ENCODE peak calls at places on chromosomes 16 and 17, in eight cellular contexts. E is brain microvascular endothelial cell, O is AG04450, V is fibroblast of the aortic adventitia, H is dorsolateral prefrontal cortex, B is heart right ventricle, G is cardiac muscle cell, P is IMR-90. D is an unnamed sample.
A peak's percentile ranks its signal among the peaks of the same experiment; 100 is the strongest.

GRCh38 chr17:1779571-1780074 is 17.8 kb downstream of the SERPINF1 start:
- DNase-seq in E (peak; percentile 94), O (peak; percentile 90), V (peak; percentile 98), H (no peak), B (peak; percentile 58), G (peak; percentile 99), P (peak; percentile 95), D (peak; percentile 92)

GRCh38 chr16:87487361-87487924 is 5.4 kb downstream of the ZCCHC14 start:
- DNase-seq in E (no peak), O (no peak), V (no peak), H (peak; percentile 51), B (peak; percentile 48), G (peak; percentile 27), P (no peak), D (no peak)

GRCh38 chr16:85781685-85782370 is 17.5 kb downstream of the EMC8 start:
- DNase-seq in E (no peak), O (no peak), V (peak; percentile 80), H (peak; percentile 76), B (peak; percentile 66), G (peak; percentile 29), P (peak; percentile 66), D (peak; percentile 74)

GRCh38 chr16:78005881-78006280 is 16.5 kb upstream of the CLEC3A start:
- DNase-seq in E (no peak), O (no peak), V (no peak), H (no peak), B (no peak), G (no peak), P (no peak), D (no peak)

GRCh38 chr17:75487351-75488070 is 27.8 kb downstream of the CASKIN2 start:
- DNase-seq in E (peak; percentile 12), O (no peak), V (no peak), H (no peak), B (peak; percentile 36), G (peak; percentile 52), P (no peak), D (no peak)

GRCh38 chr16:77869997-77870813 is 81.8 kb downstream of the VAT1L start:
- DNase-seq in E (no peak), O (no peak), V (peak; percentile 63), H (no peak), B (peak; percentile 36), G (peak; percentile 52), P (no peak), D (peak; percentile 36)

GRCh38 chr17:3660311-3660891 is 8.0 kb downstream of the TAX1BP3 start:
- DNase-seq in E (no peak), O (no peak), V (no peak), H (no peak), B (peak; percentile 51), G (no peak), P (no peak), D (no peak)

GRCh38 chr17:76736349-76737081 is 616 bp downstream of the SRSF2 start:
- DNase-seq in E (peak; percentile 57), O (no peak), V (peak; percentile 63), H (peak; percentile 74), B (peak; percentile 83), G (peak; percentile 80), P (peak; percentile 60), D (no peak)

GRCh38 chr16:57797526-57798266 is 4.6 kb downstream of the KIFC3 start:
- DNase-seq in E (no peak), O (no peak), V (no peak), H (no peak), B (peak; percentile 40), G (no peak), P (no peak), D (no peak)

GRCh38 chr17:77304051-77304745 is 163.4 kb downstream of the SEC14L1 start:
- DNase-seq in E (no peak), O (no peak), V (no peak), H (no peak), B (no peak), G (no peak), P (no peak), D (no peak)

GRCh38 chr17:27565874-27566672 is 64.9 kb upstream of the LGALS9 start:
- DNase-seq in E (peak; percentile 82), O (no peak), V (no peak), H (no peak), B (no peak), G (no peak), P (peak; percentile 84), D (peak; percentile 69)

GRCh38 chr16:17358846-17359245 is 111.9 kb downstream of the XYLT1 start:
- DNase-seq in E (no peak), O (no peak), V (peak; percentile 40), H (no peak), B (no peak), G (no peak), P (no peak), D (peak; percentile 92)

GRCh38 chr17:7258731-7259554 is 3.3 kb downstream of the CLDN7 start:
- DNase-seq in E (no peak), O (no peak), V (peak; percentile 45), H (no peak), B (no peak), G (peak; percentile 63), P (peak; percentile 27), D (no peak)

GRCh38 chr17:71966459-71967313 is 154.1 kb upstream of the SOX9 start:
- DNase-seq in E (no peak), O (no peak), V (no peak), H (peak; percentile 5), B (no peak), G (no peak), P (no peak), D (peak; percentile 21)

GRCh38 chr17:72591500-72592241 is 470.9 kb downstream of the SOX9 start:
- DNase-seq in E (no peak), O (no peak), V (peak; percentile 29), H (peak; percentile 39), B (peak; percentile 14), G (peak; percentile 31), P (no peak), D (peak; percentile 37)

GRCh38 chr16:70151941-70152509 is 21.6 kb upstream of the CLEC18C start:
- DNase-seq in E (no peak), O (no peak), V (no peak), H (no peak), B (no peak), G (no peak), P (no peak), D (no peak)

GRCh38 chr16:6690741-6691140 is 641.9 kb upstream of the RBFOX1 start:
- DNase-seq in E (no peak), O (no peak), V (no peak), H (no peak), B (no peak), G (no peak), P (no peak), D (no peak)

GRCh38 chr17:49687878-49688491 is 10.1 kb upstream of the SPOP start:
- DNase-seq in E (peak; percentile 46), O (no peak), V (peak; percentile 42), H (no peak), B (no peak), G (peak; percentile 86), P (peak; percentile 61), D (no peak)

GRCh38 chr16:67207857-67208524 is 9.1 kb downstream of the ELMO3 start:
- DNase-seq in E (peak; percentile 22), O (no peak), V (no peak), H (peak; percentile 16), B (no peak), G (no peak), P (peak; percentile 44), D (no peak)

GRCh38 chr16:3654249-3654991 is at the start of gene DNASE1:
- DNase-seq in E (peak; percentile 28), O (no peak), V (peak; percentile 52), H (peak; percentile 27), B (peak; percentile 39), G (peak; percentile 64), P (peak; percentile 36), D (peak; percentile 31)

GRCh38 chr16:30472328-30472942 is at the start of gene ITGAL:
- DNase-seq in E (no peak), O (no peak), V (no peak), H (no peak), B (peak; percentile 35), G (no peak), P (no peak), D (no peak)
- H3K4me3 ChIP-seq in E (no peak within 1 kb of the TSS), O (no peak within 1 kb of the TSS), V (no peak within 1 kb of the TSS), H (no peak within 1 kb of the TSS), B (no peak within 1 kb of the TSS), G (no peak within 1 kb of the TSS), P (no peak within 1 kb of the TSS), D (no peak within 1 kb of the TSS)

GRCh38 chr16:84085774-84086173 is 31.0 kb downstream of the MBTPS1 start:
- DNase-seq in E (no peak), O (no peak), V (no peak), H (no peak), B (no peak), G (no peak), P (no peak), D (no peak)
- H3K4me3 ChIP-seq in E (no peak overlapping the region), O (no peak overlapping the region), V (no peak overlapping the region), H (no peak overlapping the region), B (no peak overlapping the region), G (no peak overlapping the region), P (no peak overlapping the region), D (no peak overlapping the region)

GRCh38 chr17:47853616-47854015 is 2.7 kb upstream of the SP6 start:
- DNase-seq in E (no peak), O (no peak), V (no peak), H (no peak), B (no peak), G (no peak), P (no peak), D (no peak)

GRCh38 chr17:47852113-47852949 is 1.4 kb upstream of the SP6 start:
- DNase-seq in E (no peak), O (no peak), V (peak; percentile 24), H (no peak), B (no peak), G (no peak), P (no peak), D (no peak)

GRCh38 chr17:47856830-47857229 is 5.9 kb upstream of the SP6 start:
- DNase-seq in E (no peak), O (no peak), V (no peak), H (no peak), B (no peak), G (no peak), P (no peak), D (no peak)

GRCh38 chr17:47857551-47858410 is 6.8 kb upstream of the SP6 start:
- DNase-seq in E (no peak), O (no peak), V (no peak), H (no peak), B (no peak), G (no peak), P (no peak), D (no peak)

GRCh38 chr17:47855737-47856136 is 4.8 kb upstream of the SP6 start:
- DNase-seq in E (no peak), O (no peak), V (no peak), H (no peak), B (no peak), G (peak; percentile 34), P (no peak), D (no peak)
- H3K4me3 ChIP-seq in E (no peak overlapping the region), O (no peak overlapping the region), V (no peak overlapping the region), H (no peak overlapping the region), B (no peak overlapping the region), G (no peak overlapping the region), P (no peak overlapping the region), D (no peak overlapping the region)

DNA sequence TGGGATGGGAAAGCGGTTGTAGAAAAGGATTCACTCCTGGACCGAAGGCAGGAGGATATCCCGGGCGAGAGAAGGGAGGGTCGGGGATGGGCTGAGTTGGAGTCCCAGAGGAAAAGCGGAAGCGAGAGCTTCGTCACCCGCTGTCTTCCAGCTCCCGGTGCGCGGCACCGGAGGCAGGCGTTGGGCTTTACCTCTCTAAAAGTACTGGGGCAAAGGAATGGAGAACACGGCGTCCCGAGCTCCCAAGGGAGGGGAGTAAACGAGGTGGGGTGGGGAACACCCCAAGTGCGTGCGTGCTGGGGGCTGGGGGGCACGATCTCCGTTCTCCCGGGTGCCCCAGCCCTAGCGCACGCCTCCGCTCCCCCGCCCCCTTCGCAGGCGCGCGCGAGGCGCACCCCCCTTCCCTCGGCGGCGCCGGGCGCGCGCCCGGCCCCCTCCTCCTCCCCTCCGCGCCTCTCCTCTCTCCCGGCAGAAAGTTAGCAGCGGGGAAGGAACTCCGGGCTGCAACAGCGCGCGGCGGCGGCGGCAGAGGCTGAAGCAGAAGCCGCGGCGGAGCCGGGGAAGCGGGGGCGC is at the start of gene HS3ST4:
- DNase-seq in E (no peak), O (no peak), V (no peak), H (no peak), B (no peak), G (no peak), P (no peak), D (no peak)
- H3K4me3 ChIP-seq in E (no peak within 1 kb of the TSS), O (no peak within 1 kb of the TSS), V (no peak within 1 kb of the TSS), H (peak within 1 kb of the TSS; percentile 48), B (peak within 1 kb of the TSS; percentile 19), G (peak within 1 kb of the TSS; percentile 73), P (no peak within 1 kb of the TSS), D (no peak within 1 kb of the TSS)

D was measured in astrocyte.